ENCODE peak calls at places on chromosome 12, in seven cellular contexts. R, Y, N, H, D, C and S are unnamed samples.

GRCh38 chr12:115749071-115749470 is 528.4 kb downstream of the MED13L start:
- DNase-seq in R (no peak), Y (no peak), N (no peak), H (no peak), D (no peak), C (no peak), S (no peak)

GRCh38 chr12:130933269-130933995 is 20.3 kb upstream of the ADGRD1 start:
- DNase-seq in R (no peak), Y (no peak), N (no peak), H (no peak), D (peak; percentile 93), C (no peak), S (no peak)

GRCh38 chr12:100987552-100988277 is 193.1 kb downstream of the ANO4 start:
- DNase-seq in R (no peak), Y (no peak), N (no peak), H (peak; percentile 93), D (no peak), C (peak; percentile 26), S (peak; percentile 53)

GRCh38 chr12:90653051-90653450 is 301.9 kb downstream of the CCER1 start:
- DNase-seq in R (no peak), Y (no peak), N (no peak), H (no peak), D (no peak), C (no peak), S (no peak)

GRCh38 chr12:21502164-21502496 is 541 bp downstream of the GOLT1B start:
- DNase-seq in R (no peak), Y (no peak), N (no peak), H (no peak), D (no peak), C (peak; percentile 35), S (no peak)

GRCh38 chr12:47833591-47834012 is 13.9 kb upstream of the HDAC7 start:
- DNase-seq in R (no peak), Y (no peak), N (no peak), H (no peak), D (no peak), C (no peak), S (no peak)

GRCh38 chr12:112905451-112906089 is 1.2 kb upstream of the OAS1 start:
- DNase-seq in R (no peak), Y (no peak), N (no peak), H (no peak), D (no peak), C (no peak), S (no peak)

GRCh38 chr12:100927825-100928224 is 133.2 kb downstream of the ANO4 start:
- DNase-seq in R (no peak), Y (no peak), N (no peak), H (no peak), D (no peak), C (no peak), S (no peak)

GRCh38 chr12:125240717-125241116 is 175.5 kb downstream of the AACS start:
- DNase-seq in R (no peak), Y (no peak), N (no peak), H (no peak), D (no peak), C (no peak), S (no peak)

GRCh38 chr12:2339022-2339431 is 286.2 kb downstream of the CACNA1C start:
- DNase-seq in R (no peak), Y (no peak), N (no peak), H (no peak), D (no peak), C (no peak), S (no peak)

GRCh38 chr12:48000878-48001321 is 3.4 kb downstream of the COL2A1 start:
- DNase-seq in R (no peak), Y (no peak), N (no peak), H (peak; percentile 91), D (no peak), C (peak; percentile 54), S (no peak)

GRCh38 chr12:39646963-39647362 is 27.4 kb upstream of the ABCD2 start:
- DNase-seq in R (no peak), Y (no peak), N (no peak), H (no peak), D (no peak), C (no peak), S (no peak)

GRCh38 chr12:95141305-95141704 is 67.9 kb upstream of the NR2C1 start:
- DNase-seq in R (no peak), Y (no peak), N (no peak), H (no peak), D (no peak), C (no peak), S (no peak)

GRCh38 chr12:113860059-113860820 is 105.9 kb downstream of the RBM19 start:
- DNase-seq in R (no peak), Y (no peak), N (no peak), H (peak; percentile 84), D (no peak), C (no peak), S (peak; percentile 68)

DNA sequence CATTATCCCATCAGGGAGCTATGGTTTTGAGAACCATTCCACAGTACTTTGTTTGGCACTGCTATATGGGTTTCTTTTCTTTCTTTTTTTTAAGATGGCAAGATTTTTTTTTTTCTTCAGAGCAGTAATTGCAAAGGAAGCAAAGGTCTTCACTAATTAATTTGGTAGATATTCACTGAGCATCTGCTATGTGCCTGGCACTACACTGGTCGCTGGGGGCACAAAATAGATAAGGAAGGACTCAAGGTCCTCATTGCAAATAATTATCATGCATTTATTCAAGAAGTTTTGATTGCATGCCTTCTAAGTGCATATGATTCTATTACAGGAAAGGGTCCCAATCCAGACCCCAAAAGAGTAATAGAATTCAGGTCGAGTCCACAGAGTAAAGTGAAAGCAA is 10.0 kb upstream of the ATP2A2 start:
- DNase-seq in R (no peak), Y (no peak), N (no peak), H (no peak), D (no peak), C (no peak), S (no peak)
- H3K9me3 ChIP-seq in R (no peaks in the 10 kb centered on the region), Y (no peaks in the 10 kb centered on the region), N (no peaks in the 10 kb centered on the region), H (no peaks in the 10 kb centered on the region), D (no peaks in the 10 kb centered on the region), C (no peaks in the 10 kb centered on the region), S (no peaks in the 10 kb centered on the region)

GRCh38 chr12:59619461-59620240 is 23.8 kb downstream of the SLC16A7 start:
- DNase-seq in R (no peak), Y (no peak), N (no peak), H (no peak), D (no peak), C (no peak), S (no peak)
- H3K4me3 ChIP-seq in R (no peak overlapping the region), Y (no peak overlapping the region), N (no peak overlapping the region), H (no peak overlapping the region), D (no peak overlapping the region), C (no peak overlapping the region), S (no peak overlapping the region)

DNA sequence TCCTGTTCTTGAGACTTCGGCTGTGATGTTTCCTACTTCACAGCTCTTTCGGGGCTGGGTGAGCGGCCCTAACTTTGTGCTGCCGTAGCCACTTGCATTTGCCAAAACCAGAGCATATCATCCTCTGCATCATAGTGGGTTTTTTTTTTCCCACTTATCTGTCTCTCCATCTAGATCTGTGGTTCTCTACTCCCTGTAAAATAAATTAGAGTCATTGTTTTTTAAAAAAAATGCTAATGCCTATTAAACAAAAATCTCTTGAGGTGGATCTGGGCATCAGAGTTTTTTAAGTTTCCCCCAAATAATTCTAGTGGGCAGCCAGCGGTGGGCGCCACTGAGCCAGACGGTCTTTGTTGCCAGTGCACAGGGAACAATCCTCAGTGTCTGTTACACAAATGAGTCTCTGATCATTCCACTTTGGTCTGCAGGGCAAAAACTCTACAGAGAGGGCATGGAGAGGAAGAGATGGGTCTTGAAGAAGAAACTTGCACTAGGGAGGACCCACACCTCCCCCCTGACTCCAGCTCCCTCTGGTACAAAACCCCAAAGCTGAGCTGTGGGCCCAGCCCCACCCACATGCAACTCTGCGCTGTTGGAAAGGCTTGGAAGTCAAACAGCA is 62.4 kb upstream of the BCL2L14 start:
- DNase-seq in R (no peak), Y (no peak), N (no peak), H (peak; percentile 73), D (no peak), C (no peak), S (no peak)
- TF ChIP-seq CTCF in R (no peak), Y (no peak), N (no peak), H (peak; percentile 86), D (peak; percentile 38), C (no peak), S (peak; percentile 57)

GRCh38 chr12:50916292-50916691 is 36.1 kb upstream of the HIGD1C start:
- DNase-seq in R (no peak), Y (no peak), N (no peak), H (no peak), D (no peak), C (no peak), S (no peak)
- H3K9me3 ChIP-seq in R (peaks cover 35% of the 10 kb centered on the region), Y (no peaks in the 10 kb centered on the region), N (peaks cover 62% of the 10 kb centered on the region), H (peaks cover 90% of the 10 kb centered on the region), D (peaks cover 9% of the 10 kb centered on the region), C (no peaks in the 10 kb centered on the region), S (peaks cover 46% of the 10 kb centered on the region)

GRCh38 chr12:19778111-19778688 is 338.9 kb downstream of the AEBP2 start:
- DNase-seq in R (no peak), Y (no peak), N (no peak), H (no peak), D (no peak), C (no peak), S (no peak)

GRCh38 chr12:19772776-19773175 is 333.5 kb downstream of the AEBP2 start:
- DNase-seq in R (no peak), Y (no peak), N (no peak), H (no peak), D (no peak), C (no peak), S (no peak)

GRCh38 chr12:19778822-19779221 is 339.5 kb downstream of the AEBP2 start:
- DNase-seq in R (no peak), Y (no peak), N (no peak), H (peak; percentile 59), D (no peak), C (no peak), S (no peak)

GRCh38 chr12:19771858-19772257 is 332.6 kb downstream of the AEBP2 start:
- DNase-seq in R (no peak), Y (no peak), N (no peak), H (peak; percentile 45), D (no peak), C (no peak), S (no peak)

DNA sequence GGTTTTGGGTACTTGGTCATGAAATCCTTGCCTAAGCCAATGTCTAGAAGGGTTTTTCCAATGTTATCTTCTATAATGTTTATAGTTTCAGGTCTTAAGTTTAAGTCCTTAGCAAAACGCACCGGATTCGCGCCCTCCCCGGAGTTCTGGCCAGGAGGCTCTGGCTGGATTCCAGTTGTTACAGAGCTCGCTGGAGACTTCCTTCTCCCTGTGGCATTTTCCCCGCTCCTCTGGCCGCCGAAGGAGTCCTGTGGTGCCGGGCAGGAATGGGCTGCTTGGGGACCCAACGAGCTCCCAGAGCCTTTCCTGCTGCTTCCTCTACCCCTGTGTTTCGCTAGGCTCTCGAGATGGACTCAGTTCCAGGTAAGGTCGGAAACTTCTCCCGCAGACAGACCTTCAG is 335.9 kb downstream of the AEBP2 start:
- DNase-seq in R (no peak), Y (no peak), N (no peak), H (peak; percentile 49), D (no peak), C (no peak), S (no peak)
- H3K4me3 ChIP-seq in R (no peak overlapping the region), Y (no peak overlapping the region), N (no peak overlapping the region), H (no peak overlapping the region), D (no peak overlapping the region), C (no peak overlapping the region), S (no peak overlapping the region)